ENCODE peak calls at places on chromosomes 2 and 18, in nine cellular contexts. L is fibroblast of the aortic adventitia; B is HT-29; M is stimulated activated CD8-positive, alpha-beta memory T cell treated with anti-CD3 and anti-CD28 coated beads, Interleukin-15, amount 100 ng/mL, for 48 hours; N is stimulated activated CD4-positive, alpha-beta T cell treated with anti-CD3 and anti-CD28 coated beads, Interleukin-4, amount 100 ng/mL, for 48 hours; T is DMS153; C is substantia nigra; J is left cardiac atrium; K is sciatic nerve. R is an unnamed sample.

GRCh38 chr18:66083078-66083477 is 332.3 kb downstream of the CDH7 start:
- DNase-seq in L (no peak), B (no peak), M (no peak), N (no peak), T (no peak), C (no peak), J (no peak), K (no peak), R (no peak)

GRCh38 chr2:158935617-158936016 is 32.8 kb upstream of the TANC1 start:
- DNase-seq in L (no peak), B (no peak), M (no peak), N (no peak), T (no peak), C (no peak), J (no peak), K (no peak), R (no peak)

GRCh38 chr2:176186024-176186423 is 2.4 kb upstream of the HOXD1 start:
- DNase-seq in L (no peak), B (no peak), M (no peak), N (no peak), T (no peak), C (no peak), J (no peak), K (no peak), R (no peak)

GRCh38 chr18:67854340-67854739 is 337.8 kb upstream of the DSEL start:
- DNase-seq in L (peak), B (no peak), M (no peak), N (no peak), T (no peak), C (no peak), J (no peak), K (no peak), R (no peak)

GRCh38 chr2:143686585-143687164 is 557.5 kb downstream of the ARHGAP15 start:
- DNase-seq in L (peak), B (peak), M (no peak), N (no peak), T (no peak), C (no peak), J (no peak), K (no peak), R (no peak)

GRCh38 chr2:112910219-112910618 is 746 bp upstream of the IL37 start:
- DNase-seq in L (no peak), B (no peak), M (no peak), N (no peak), T (peak), C (no peak), J (no peak), K (no peak), R (no peak)

GRCh38 chr2:62270728-62271127 is 74.8 kb downstream of the B3GNT2 start:
- DNase-seq in L (peak), B (peak), M (no peak), N (no peak), T (peak), C (no peak), J (peak), K (peak), R (no peak)

GRCh38 chr2:110863726-110864125 is 131.4 kb downstream of the ACOXL start:
- DNase-seq in L (no peak), B (no peak), M (no peak), N (no peak), T (no peak), C (no peak), J (no peak), K (peak), R (no peak)

GRCh38 chr2:74881176-74881575 is 47.2 kb downstream of the HK2 start:
- DNase-seq in L (no peak), B (no peak), M (no peak), N (no peak), T (no peak), C (no peak), J (no peak), K (no peak), R (no peak)

GRCh38 chr2:45722477-45722876 is 71.0 kb downstream of the PRKCE start:
- DNase-seq in L (no peak), B (no peak), M (no peak), N (no peak), T (no peak), C (no peak), J (no peak), K (no peak), R (no peak)

GRCh38 chr2:191195021-191195420 is 44.2 kb upstream of the STAT4 start:
- DNase-seq in L (no peak), B (no peak), M (no peak), N (no peak), T (no peak), C (no peak), J (no peak), K (no peak), R (no peak)

GRCh38 chr2:49948744-49949143 is 794.4 kb upstream of the FSHR start:
- DNase-seq in L (no peak), B (no peak), M (no peak), N (no peak), T (no peak), C (no peak), J (no peak), K (no peak), R (no peak)

GRCh38 chr18:61569176-61569892 is 236.1 kb downstream of the CDH20 start:
- DNase-seq in L (peak), B (no peak), M (no peak), N (no peak), T (no peak), C (no peak), J (peak), K (no peak), R (no peak)

GRCh38 chr2:10946394-10946793 is 34.7 kb downstream of the KCNF1 start:
- DNase-seq in L (no peak), B (no peak), M (no peak), N (no peak), T (no peak), C (no peak), J (no peak), K (no peak), R (no peak)

GRCh38 chr2:24793752-24794477 is 690 bp downstream of the CENPO start:
- DNase-seq in L (no peak), B (peak), M (no peak), N (peak), T (no peak), C (no peak), J (no peak), K (no peak), R (no peak)

GRCh38 chr2:695111-695510 is 17.9 kb upstream of the TMEM18 start:
- DNase-seq in L (no peak), B (no peak), M (no peak), N (no peak), T (no peak), C (no peak), J (peak), K (no peak), R (no peak)

GRCh38 chr2:24515335-24515734 is 24.3 kb downstream of the NCOA1 start:
- DNase-seq in L (no peak), B (no peak), M (no peak), N (no peak), T (no peak), C (no peak), J (no peak), K (no peak), R (no peak)

R was measured in HL-60.